ENCODE peak calls at places on chromosomes 6 and 20, in seven cellular contexts. One of them, this sample, is unnamed.

GRCh38 chr6:159788757-159789376 is 535 bp downstream of the TCP1 start:
- DNase-seq in prostate gland: peak
- DNase-seq in sigmoid colon: peak
- DNase-seq in breast epithelium: no peak
- DNase-seq in endothelial cell of umbilical vein: peak
- DNase-seq in K562: peak
- DNase-seq in transverse colon: peak
- DNase-seq in this sample: peak

GRCh38 chr20:34452281-34452982 is 63.8 kb upstream of the DYNLRB1 start:
- DNase-seq in prostate gland: no peak
- DNase-seq in sigmoid colon: no peak
- DNase-seq in breast epithelium: no peak
- DNase-seq in endothelial cell of umbilical vein: no peak
- DNase-seq in K562: no peak
- DNase-seq in transverse colon: no peak
- DNase-seq in this sample: no peak

GRCh38 chr6:158028421-158028820 is 46.8 kb downstream of the SYNJ2 start:
- DNase-seq in prostate gland: no peak
- DNase-seq in sigmoid colon: no peak
- DNase-seq in breast epithelium: no peak
- DNase-seq in endothelial cell of umbilical vein: no peak
- DNase-seq in K562: no peak
- DNase-seq in transverse colon: no peak
- DNase-seq in this sample: no peak

GRCh38 chr6:124903797-124904196 is 58.4 kb upstream of the RNF217 start:
- DNase-seq in prostate gland: no peak
- DNase-seq in sigmoid colon: no peak
- DNase-seq in breast epithelium: no peak
- DNase-seq in endothelial cell of umbilical vein: no peak
- DNase-seq in K562: no peak
- DNase-seq in transverse colon: no peak
- DNase-seq in this sample: no peak

GRCh38 chr6:100549406-100550167 is 84.9 kb upstream of the SIM1 start:
- DNase-seq in prostate gland: no peak
- DNase-seq in sigmoid colon: no peak
- DNase-seq in breast epithelium: no peak
- DNase-seq in endothelial cell of umbilical vein: no peak
- DNase-seq in K562: no peak
- DNase-seq in transverse colon: no peak
- DNase-seq in this sample: no peak

GRCh38 chr6:106147476-106147875 is 61.3 kb downstream of the PRDM1 start:
- DNase-seq in prostate gland: no peak
- DNase-seq in sigmoid colon: no peak
- DNase-seq in breast epithelium: no peak
- DNase-seq in endothelial cell of umbilical vein: no peak
- DNase-seq in K562: no peak
- DNase-seq in transverse colon: no peak
- DNase-seq in this sample: no peak

GRCh38 chr20:4470375-4470774 is 251.3 kb upstream of the PRND start:
- DNase-seq in prostate gland: no peak
- DNase-seq in sigmoid colon: no peak
- DNase-seq in breast epithelium: no peak
- DNase-seq in endothelial cell of umbilical vein: no peak
- DNase-seq in K562: no peak
- DNase-seq in transverse colon: no peak
- DNase-seq in this sample: no peak

GRCh38 chr20:25178563-25179438 is 16.7 kb upstream of the ENTPD6 start:
- DNase-seq in prostate gland: no peak
- DNase-seq in sigmoid colon: peak
- DNase-seq in breast epithelium: no peak
- DNase-seq in endothelial cell of umbilical vein: peak
- DNase-seq in K562: peak
- DNase-seq in transverse colon: no peak
- DNase-seq in this sample: peak

GRCh38 chr6:139473239-139473701 is 98.8 kb upstream of the CITED2 start:
- DNase-seq in prostate gland: no peak
- DNase-seq in sigmoid colon: peak
- DNase-seq in breast epithelium: no peak
- DNase-seq in endothelial cell of umbilical vein: no peak
- DNase-seq in K562: no peak
- DNase-seq in transverse colon: no peak
- DNase-seq in this sample: no peak

GRCh38 chr6:52511572-52512151 is 65.2 kb downstream of the TRAM2 start:
- DNase-seq in prostate gland: no peak
- DNase-seq in sigmoid colon: no peak
- DNase-seq in breast epithelium: no peak
- DNase-seq in endothelial cell of umbilical vein: peak
- DNase-seq in K562: peak
- DNase-seq in transverse colon: no peak
- DNase-seq in this sample: no peak

GRCh38 chr6:111995409-111995808 is 58.5 kb upstream of the CCN6 start:
- DNase-seq in prostate gland: no peak
- DNase-seq in sigmoid colon: no peak
- DNase-seq in breast epithelium: no peak
- DNase-seq in endothelial cell of umbilical vein: no peak
- DNase-seq in K562: no peak
- DNase-seq in transverse colon: no peak
- DNase-seq in this sample: no peak

GRCh38 chr20:45308078-45308778 is at the start of gene MATN4:
- DNase-seq in prostate gland: peak
- DNase-seq in sigmoid colon: no peak
- DNase-seq in breast epithelium: no peak
- DNase-seq in endothelial cell of umbilical vein: no peak
- DNase-seq in K562: no peak
- DNase-seq in transverse colon: peak
- DNase-seq in this sample: peak

GRCh38 chr20:51036226-51036625 is 13.3 kb upstream of the KCNG1 start:
- DNase-seq in prostate gland: no peak
- DNase-seq in sigmoid colon: no peak
- DNase-seq in breast epithelium: no peak
- DNase-seq in endothelial cell of umbilical vein: no peak
- DNase-seq in K562: no peak
- DNase-seq in transverse colon: no peak
- DNase-seq in this sample: no peak

GRCh38 chr6:21885532-21886089 is 292.1 kb downstream of the SOX4 start:
- DNase-seq in prostate gland: peak
- DNase-seq in sigmoid colon: peak
- DNase-seq in breast epithelium: no peak
- DNase-seq in endothelial cell of umbilical vein: peak
- DNase-seq in K562: no peak
- DNase-seq in transverse colon: no peak
- DNase-seq in this sample: peak

GRCh38 chr6:151239603-151240035 is at the start of gene AKAP12:
- DNase-seq in prostate gland: no peak
- DNase-seq in sigmoid colon: peak
- DNase-seq in breast epithelium: no peak
- DNase-seq in endothelial cell of umbilical vein: no peak
- DNase-seq in K562: no peak
- DNase-seq in transverse colon: peak
- DNase-seq in this sample: no peak

GRCh38 chr6:28488916-28489365 is 26.7 kb downstream of the GPX6 start:
- DNase-seq in prostate gland: no peak
- DNase-seq in sigmoid colon: no peak
- DNase-seq in breast epithelium: no peak
- DNase-seq in endothelial cell of umbilical vein: peak
- DNase-seq in K562: peak
- DNase-seq in transverse colon: no peak
- DNase-seq in this sample: no peak

GRCh38 chr20:35734777-35735649 is 7.0 kb downstream of the RBM39 start:
- DNase-seq in prostate gland: no peak
- DNase-seq in sigmoid colon: no peak
- DNase-seq in breast epithelium: no peak
- DNase-seq in endothelial cell of umbilical vein: no peak
- DNase-seq in K562: no peak
- DNase-seq in transverse colon: no peak
- DNase-seq in this sample: no peak

GRCh38 chr20:35731862-35732643 is 10.0 kb downstream of the RBM39 start:
- DNase-seq in prostate gland: no peak
- DNase-seq in sigmoid colon: no peak
- DNase-seq in breast epithelium: no peak
- DNase-seq in endothelial cell of umbilical vein: no peak
- DNase-seq in K562: no peak
- DNase-seq in transverse colon: no peak
- DNase-seq in this sample: no peak

GRCh38 chr20:35732644-35732982 is 9.4 kb downstream of the RBM39 start:
- DNase-seq in prostate gland: no peak
- DNase-seq in sigmoid colon: no peak
- DNase-seq in breast epithelium: no peak
- DNase-seq in endothelial cell of umbilical vein: no peak
- DNase-seq in K562: no peak
- DNase-seq in transverse colon: no peak
- DNase-seq in this sample: no peak

GRCh38 chr20:35735828-35736470 is 6.1 kb downstream of the RBM39 start:
- DNase-seq in prostate gland: no peak
- DNase-seq in sigmoid colon: no peak
- DNase-seq in breast epithelium: no peak
- DNase-seq in endothelial cell of umbilical vein: no peak
- DNase-seq in K562: no peak
- DNase-seq in transverse colon: no peak
- DNase-seq in this sample: no peak

GRCh38 chr20:35734374-35734773 is 7.7 kb downstream of the RBM39 start:
- DNase-seq in prostate gland: no peak
- DNase-seq in sigmoid colon: no peak
- DNase-seq in breast epithelium: no peak
- DNase-seq in endothelial cell of umbilical vein: no peak
- DNase-seq in K562: no peak
- DNase-seq in transverse colon: no peak
- DNase-seq in this sample: no peak
- TF ChIP-seq POLR2AphosphoS5 in prostate gland: no peak
- TF ChIP-seq POLR2AphosphoS5 in sigmoid colon: no peak
- TF ChIP-seq POLR2AphosphoS5 in breast epithelium: no peak
- TF ChIP-seq POLR2AphosphoS5 in endothelial cell of umbilical vein: no peak
- TF ChIP-seq POLR2AphosphoS5 in K562: no peak
- TF ChIP-seq POLR2AphosphoS5 in transverse colon: no peak
- TF ChIP-seq POLR2AphosphoS5 in this sample: no peak

DNA sequence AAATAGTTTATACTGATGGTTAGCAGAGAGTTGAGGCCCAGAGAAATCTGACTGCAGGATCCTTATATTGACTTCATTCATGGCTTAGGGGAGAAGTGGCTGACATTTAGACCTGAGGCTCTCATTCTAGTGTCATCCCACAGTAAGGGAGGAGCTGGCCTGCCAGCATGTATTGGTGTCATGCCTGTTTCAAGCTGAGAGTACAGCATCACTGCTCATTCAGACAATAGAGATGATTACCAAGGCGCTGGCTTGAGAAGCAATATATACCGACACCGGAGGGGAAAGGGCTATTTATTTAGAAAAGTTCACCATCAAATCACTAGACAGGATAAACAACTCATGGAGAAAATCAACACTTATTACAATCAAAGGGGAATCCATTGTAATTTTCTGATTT is 84.4 kb upstream of the HDAC2 start:
- DNase-seq in prostate gland: no peak
- DNase-seq in sigmoid colon: no peak
- DNase-seq in breast epithelium: no peak
- DNase-seq in endothelial cell of umbilical vein: no peak
- DNase-seq in K562: no peak
- DNase-seq in transverse colon: no peak
- DNase-seq in this sample: no peak
- TF ChIP-seq POLR2AphosphoS5 in prostate gland: no peak
- TF ChIP-seq POLR2AphosphoS5 in sigmoid colon: no peak
- TF ChIP-seq POLR2AphosphoS5 in breast epithelium: no peak
- TF ChIP-seq POLR2AphosphoS5 in endothelial cell of umbilical vein: no peak
- TF ChIP-seq POLR2AphosphoS5 in K562: no peak
- TF ChIP-seq POLR2AphosphoS5 in transverse colon: no peak
- TF ChIP-seq POLR2AphosphoS5 in this sample: no peak

DNA sequence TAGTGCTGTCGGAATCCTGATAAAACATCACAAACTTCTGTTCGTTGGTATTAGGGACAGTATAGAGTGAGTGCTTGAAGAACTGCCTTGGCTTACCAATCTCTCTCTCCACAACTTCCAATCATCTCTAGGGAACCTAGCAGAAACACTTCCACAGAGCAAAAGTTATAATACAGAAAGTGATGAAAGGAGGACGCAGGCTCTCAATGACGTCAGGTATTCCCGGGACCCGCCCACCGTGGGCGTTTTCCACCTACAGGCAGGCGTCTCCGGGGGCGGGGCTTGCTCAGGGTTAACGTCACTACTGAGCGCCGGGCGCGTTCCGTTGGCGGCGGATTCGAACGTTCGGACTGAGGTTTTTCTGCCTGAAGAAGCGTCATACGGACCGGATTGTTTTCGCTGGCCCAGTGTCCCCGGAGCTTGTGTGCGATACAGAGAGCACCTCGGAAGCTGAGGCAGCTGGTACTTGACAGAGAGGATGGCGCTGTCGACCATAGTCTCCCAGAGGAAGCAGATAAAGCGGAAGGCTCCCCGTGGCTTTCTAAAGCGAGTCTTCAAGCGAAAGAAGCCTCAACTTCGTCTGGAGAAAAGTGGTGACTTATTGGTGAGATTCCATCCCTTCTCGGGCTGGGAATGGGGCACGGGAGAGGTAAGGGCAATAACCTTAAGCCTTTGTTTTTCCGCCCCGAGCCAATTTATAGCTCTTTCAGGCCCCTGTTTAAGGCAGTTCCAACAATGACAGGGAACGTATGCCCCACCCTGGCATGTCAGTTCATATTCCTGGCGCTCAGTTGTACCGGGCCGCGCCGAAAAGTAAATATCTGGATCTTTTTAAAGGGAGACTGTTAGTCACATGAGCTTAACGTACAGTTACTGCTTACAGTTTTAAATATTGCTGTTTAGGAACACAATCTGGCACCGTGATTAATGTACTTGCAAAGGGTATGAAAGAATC is at the start of gene CENPW:
- DNase-seq in prostate gland: peak
- DNase-seq in sigmoid colon: peak
- DNase-seq in breast epithelium: peak
- DNase-seq in endothelial cell of umbilical vein: peak
- DNase-seq in K562: peak
- DNase-seq in transverse colon: peak
- DNase-seq in this sample: peak
- TF ChIP-seq POLR2AphosphoS5 in prostate gland: peak
- TF ChIP-seq POLR2AphosphoS5 in sigmoid colon: peak
- TF ChIP-seq POLR2AphosphoS5 in breast epithelium: peak
- TF ChIP-seq POLR2AphosphoS5 in endothelial cell of umbilical vein: peak
- TF ChIP-seq POLR2AphosphoS5 in K562: peak
- TF ChIP-seq POLR2AphosphoS5 in transverse colon: peak
- TF ChIP-seq POLR2AphosphoS5 in this sample: peak

GRCh38 chr6:19834858-19835257 is 2.3 kb upstream of the ID4 start:
- DNase-seq in prostate gland: no peak
- DNase-seq in sigmoid colon: no peak
- DNase-seq in breast epithelium: no peak
- DNase-seq in endothelial cell of umbilical vein: no peak
- DNase-seq in K562: no peak
- DNase-seq in transverse colon: no peak
- DNase-seq in this sample: no peak

GRCh38 chr6:19835605-19836004 is 1.6 kb upstream of the ID4 start:
- DNase-seq in prostate gland: no peak
- DNase-seq in sigmoid colon: no peak
- DNase-seq in breast epithelium: no peak
- DNase-seq in endothelial cell of umbilical vein: no peak
- DNase-seq in K562: no peak
- DNase-seq in transverse colon: no peak
- DNase-seq in this sample: no peak

GRCh38 chr6:19837511-19838441 is 606 bp downstream of the ID4 start:
- DNase-seq in prostate gland: peak
- DNase-seq in sigmoid colon: peak
- DNase-seq in breast epithelium: peak
- DNase-seq in endothelial cell of umbilical vein: peak
- DNase-seq in K562: no peak
- DNase-seq in transverse colon: peak
- DNase-seq in this sample: peak

GRCh38 chr6:19838442-19839236 is 1.5 kb downstream of the ID4 start:
- DNase-seq in prostate gland: peak
- DNase-seq in sigmoid colon: peak
- DNase-seq in breast epithelium: peak
- DNase-seq in endothelial cell of umbilical vein: no peak
- DNase-seq in K562: no peak
- DNase-seq in transverse colon: peak
- DNase-seq in this sample: peak

GRCh38 chr6:19836799-19837510 is at the start of gene ID4:
- DNase-seq in prostate gland: peak
- DNase-seq in sigmoid colon: peak
- DNase-seq in breast epithelium: peak
- DNase-seq in endothelial cell of umbilical vein: peak
- DNase-seq in K562: no peak
- DNase-seq in transverse colon: peak
- DNase-seq in this sample: peak
- TF ChIP-seq POLR2AphosphoS5 in prostate gland: peak
- TF ChIP-seq POLR2AphosphoS5 in sigmoid colon: peak
- TF ChIP-seq POLR2AphosphoS5 in breast epithelium: peak
- TF ChIP-seq POLR2AphosphoS5 in endothelial cell of umbilical vein: no peak
- TF ChIP-seq POLR2AphosphoS5 in K562: no peak
- TF ChIP-seq POLR2AphosphoS5 in transverse colon: peak
- TF ChIP-seq POLR2AphosphoS5 in this sample: peak